ENCODE peak calls at places on chromosomes 5 and 9, in seven cellular contexts. Y is germinal center, J is islet precursor cell, M is NB4, B is GM23248, O is cardiac fibroblast, L is H54. P is an unnamed sample.

GRCh38 chr5:7396169-7397004 is 449 bp downstream of the ADCY2 start:
- DNase-seq in O (no peak), M (no peak), Y (no peak), B (peak), J (peak), L (no peak), P (no peak)

GRCh38 chr5:59361454-59361853 is 532.1 kb downstream of the PDE4D start:
- DNase-seq in M (peak), L (no peak), O (no peak), B (no peak), J (no peak), Y (no peak), P (no peak)

GRCh38 chr5:95812100-95812472 is 10.4 kb downstream of the GLRX start:
- DNase-seq in L (no peak), Y (no peak), M (no peak), B (peak), O (peak), J (peak), P (no peak)

GRCh38 chr5:7261049-7261448 is 134.9 kb upstream of the ADCY2 start:
- DNase-seq in J (peak), B (peak), M (peak), L (peak), O (peak), Y (no peak), P (peak)

GRCh38 chr5:151671979-151672378 is 14.7 kb downstream of the SPARC start:
- DNase-seq in Y (no peak), L (no peak), J (no peak), M (no peak), O (peak), B (peak), P (no peak)

GRCh38 chr5:126917918-126918623 is 112.3 kb downstream of the MARCHF3 start:
- DNase-seq in J (peak), M (no peak), O (no peak), L (no peak), Y (no peak), B (peak), P (peak)

GRCh38 chr9:137892424-137893191 is 15.0 kb downstream of the CACNA1B start:
- DNase-seq in Y (no peak), M (no peak), J (peak), B (no peak), L (no peak), O (no peak), P (no peak)

GRCh38 chr9:137396808-137397367 is 26.1 kb downstream of the EXD3 start:
- DNase-seq in J (no peak), O (no peak), Y (no peak), B (no peak), M (no peak), L (no peak), P (no peak)

GRCh38 chr9:86410281-86410680 is 56.1 kb upstream of the TUT7 start:
- DNase-seq in L (no peak), J (no peak), M (no peak), B (no peak), O (no peak), Y (no peak), P (peak)

GRCh38 chr5:131947445-131947844 is 2.0 kb upstream of the MEIKIN start:
- DNase-seq in O (no peak), M (no peak), J (no peak), Y (no peak), L (no peak), B (no peak), P (no peak)

GRCh38 chr9:130770679-130771442 is 64.2 kb upstream of the ABL1 start:
- DNase-seq in M (peak), J (no peak), Y (peak), L (no peak), O (peak), B (peak), P (peak)

GRCh38 chr5:113166710-113167366 is 190.2 kb downstream of the DCP2 start:
- DNase-seq in B (peak), M (no peak), O (peak), Y (no peak), J (peak), L (peak), P (no peak)

GRCh38 chr5:96067902-96068614 is 106.4 kb upstream of the ELL2 start:
- DNase-seq in Y (no peak), B (peak), M (peak), O (peak), L (peak), J (peak), P (no peak)

GRCh38 chr9:134285215-134285845 is 40.9 kb upstream of the RXRA start:
- DNase-seq in Y (no peak), J (no peak), L (no peak), O (no peak), B (no peak), M (no peak), P (no peak)

GRCh38 chr9:86207193-86207592 is 52.3 kb downstream of the C9orf153 start:
- DNase-seq in L (no peak), M (no peak), B (no peak), O (no peak), Y (no peak), J (no peak), P (no peak)

GRCh38 chr5:64840958-64841357 is 72.2 kb downstream of the CWC27 start:
- DNase-seq in M (no peak), J (no peak), Y (no peak), O (no peak), L (no peak), B (no peak), P (no peak)

GRCh38 chr9:38075272-38075671 is 6.2 kb upstream of the SHB start:
- DNase-seq in J (no peak), O (no peak), M (no peak), Y (no peak), L (no peak), B (no peak), P (no peak)

GRCh38 chr9:130090915-130091314 is 37.2 kb downstream of the GPR107 start:
- DNase-seq in M (no peak), Y (no peak), J (no peak), O (no peak), B (no peak), L (no peak), P (no peak)

GRCh38 chr9:97703437-97704326 is 6.5 kb upstream of the XPA start:
- DNase-seq in B (peak), J (peak), L (peak), Y (no peak), O (peak), M (peak), P (no peak)

GRCh38 chr9:79578891-79579290 is 7.1 kb downstream of the TLE4 start:
- DNase-seq in J (no peak), O (peak), B (peak), Y (no peak), L (no peak), M (no peak), P (no peak)

GRCh38 chr5:80182802-80183645 is 72.8 kb downstream of the SERINC5 start:
- DNase-seq in O (no peak), B (no peak), J (peak), M (peak), L (no peak), Y (no peak), P (no peak)

GRCh38 chr5:33840927-33841547 is 50.8 kb downstream of the ADAMTS12 start:
- DNase-seq in M (no peak), B (no peak), J (no peak), O (no peak), Y (no peak), L (no peak), P (no peak)

GRCh38 chr9:16001856-16002255 is 449.0 kb downstream of the CCDC171 start:
- DNase-seq in Y (no peak), J (no peak), B (no peak), L (no peak), M (no peak), O (peak), P (no peak)

GRCh38 chr5:63963080-63963735 is 963 bp upstream of the HTR1A start:
- DNase-seq in B (peak), Y (peak), J (peak), O (peak), L (peak), M (peak), P (peak)

GRCh38 chr9:137138058-137138697 is 776 bp upstream of the GRIN1 start:
- DNase-seq in Y (peak), L (peak), B (no peak), J (no peak), M (no peak), O (no peak), P (peak)

GRCh38 chr9:106286249-106286648 is 576.7 kb upstream of the ZNF462 start:
- DNase-seq in J (peak), L (no peak), Y (no peak), O (no peak), M (peak), B (no peak), P (no peak)

GRCh38 chr9:16245756-16246440 is 624.6 kb downstream of the BNC2 start:
- DNase-seq in J (no peak), O (peak), Y (no peak), L (no peak), M (no peak), B (peak), P (no peak)

GRCh38 chr5:172951381-172952033 is 7.7 kb upstream of the RPL26L1 start:
- DNase-seq in L (no peak), J (no peak), M (no peak), B (no peak), O (no peak), Y (no peak), P (no peak)

GRCh38 chr5:77266291-77266690 is 55.8 kb downstream of the PDE8B start:
- DNase-seq in B (peak), O (no peak), Y (no peak), J (no peak), L (no peak), M (no peak), P (no peak)

GRCh38 chr5:111945535-111945934 is 188.5 kb upstream of the NREP start:
- DNase-seq in J (no peak), O (peak), L (no peak), M (no peak), B (no peak), Y (no peak), P (no peak)

P was measured in cerebellum.